ENCODE peak calls at places on chromosome 19, in eight cellular contexts. D is T-helper 22 cell; P is glutamatergic neuron; A is tibial nerve; S is HFFc6; L is activated naive CD8-positive, alpha-beta T cell treated with anti-CD3 and anti-CD28 coated beads, Interleukin-2, amount 50 U/mL, for 24 hours; I is hippocampal formation; N is colonic mucosa. Q is an unnamed sample.

GRCh38 chr19:44254496-44254895 is 5.2 kb upstream of the ZNF233 start:
- DNase-seq in D (no peak), P (no peak), A (no peak), S (no peak), L (no peak), I (no peak), N (no peak), Q (no peak)

GRCh38 chr19:42281175-42282035 is 12.4 kb downstream of the CIC start:
- DNase-seq in D (no peak), P (peak), A (peak), S (no peak), L (peak), I (peak), N (peak), Q (no peak)

GRCh38 chr19:50465986-50466771 is 10.1 kb upstream of the EMC10 start:
- DNase-seq in D (no peak), P (peak), A (no peak), S (peak), L (no peak), I (no peak), N (peak), Q (no peak)

GRCh38 chr19:17743874-17744273 is 7.4 kb upstream of the FCHO1 start:
- DNase-seq in D (no peak), P (no peak), A (no peak), S (peak), L (no peak), I (no peak), N (no peak), Q (no peak)

GRCh38 chr19:13396256-13397080 is 109.8 kb downstream of the CACNA1A start:
- DNase-seq in D (no peak), P (peak), A (no peak), S (peak), L (peak), I (peak), N (peak), Q (peak)

GRCh38 chr19:38173324-38174041 is 50.5 kb downstream of the DPF1 start:
- DNase-seq in D (no peak), P (no peak), A (no peak), S (no peak), L (no peak), I (peak), N (no peak), Q (peak)

GRCh38 chr19:9848060-9848459 is 12.9 kb downstream of the PIN1 start:
- DNase-seq in D (no peak), P (peak), A (no peak), S (no peak), L (peak), I (peak), N (no peak), Q (no peak)

GRCh38 chr19:283395-283794 is 7.8 kb downstream of the PLPP2 start:
- DNase-seq in D (no peak), P (no peak), A (no peak), S (no peak), L (no peak), I (no peak), N (no peak), Q (no peak)

GRCh38 chr19:42178791-42179500 is 38.5 kb downstream of the DEDD2 start:
- DNase-seq in D (no peak), P (peak), A (no peak), S (no peak), L (no peak), I (no peak), N (no peak), Q (no peak)

GRCh38 chr19:39193785-39194184 is 3.0 kb upstream of the NCCRP1 start:
- DNase-seq in D (no peak), P (no peak), A (no peak), S (no peak), L (no peak), I (no peak), N (no peak), Q (no peak)

GRCh38 chr19:2358548-2359173 is 1.4 kb upstream of the TMPRSS9 start:
- DNase-seq in D (no peak), P (no peak), A (no peak), S (no peak), L (no peak), I (no peak), N (peak), Q (no peak)

GRCh38 chr19:12774588-12775555 is at the start of gene HOOK2:
- DNase-seq in D (peak), P (no peak), A (peak), S (no peak), L (no peak), I (no peak), N (peak), Q (peak)

GRCh38 chr19:49613374-49613773 is 22.4 kb downstream of the PRR12 start:
- DNase-seq in D (no peak), P (no peak), A (no peak), S (peak), L (no peak), I (no peak), N (no peak), Q (no peak)

GRCh38 chr19:41352609-41353465 is 885 bp downstream of the TGFB1 start:
- DNase-seq in D (peak), P (peak), A (peak), S (peak), L (peak), I (peak), N (peak), Q (no peak)

GRCh38 chr19:45636275-45636674 is 2.9 kb downstream of the EML2 start:
- DNase-seq in D (no peak), P (no peak), A (no peak), S (no peak), L (no peak), I (no peak), N (no peak), Q (no peak)

GRCh38 chr19:24055548-24055947 is 31.4 kb upstream of the ZNF254 start:
- DNase-seq in D (no peak), P (no peak), A (no peak), S (no peak), L (no peak), I (no peak), N (no peak), Q (no peak)

GRCh38 chr19:4673726-4674125 is 3.6 kb upstream of the MYDGF start:
- DNase-seq in D (no peak), P (no peak), A (no peak), S (no peak), L (no peak), I (no peak), N (no peak), Q (no peak)